ENCODE peak calls at places on chromosomes 6 and 20, in four cellular contexts. D is B cell, M is HFF-Myc, H is activated B cell treated with CpG ODN at 0.5 μM for 24 hours. L is an unnamed sample.

GRCh38 chr6:85574932-85575598 is 18.6 kb downstream of the SNX14 start:
- DNase-seq in D (no peak), M (peak; percentile 73), H (no peak), L (no peak)

GRCh38 chr6:66628917-66629316 is 921.9 kb upstream of the EYS start:
- DNase-seq in D (no peak), M (no peak), H (no peak), L (no peak)

GRCh38 chr6:107670792-107671199 is 153.3 kb downstream of the SCML4 start:
- DNase-seq in D (peak; percentile 68), M (no peak), H (peak; percentile 34), L (peak; percentile 42)

GRCh38 chr6:147553099-147553498 is 44.6 kb downstream of the SAMD5 start:
- DNase-seq in D (no peak), M (no peak), H (no peak), L (no peak)

GRCh38 chr6:35072051-35072697 is 69.0 kb downstream of the TCP11 start:
- DNase-seq in D (no peak), M (no peak), H (no peak), L (no peak)

GRCh38 chr6:130965657-130966056 is 97.4 kb downstream of the EPB41L2 start:
- DNase-seq in D (no peak), M (no peak), H (no peak), L (no peak)

GRCh38 chr20:59640267-59640666 is 35.9 kb downstream of the PHACTR3 start:
- DNase-seq in D (no peak), M (no peak), H (no peak), L (peak; percentile 7)

GRCh38 chr6:107709341-107709740 is 114.8 kb downstream of the SCML4 start:
- DNase-seq in D (no peak), M (no peak), H (no peak), L (no peak)

GRCh38 chr6:44128020-44128917 is 915 bp downstream of the TMEM63B start:
- DNase-seq in D (no peak), M (no peak), H (peak; percentile 34), L (peak; percentile 56)
- TF ChIP-seq CTCF in D (no peak), M (no peak), H (no peak), L (no peak)

DNA sequence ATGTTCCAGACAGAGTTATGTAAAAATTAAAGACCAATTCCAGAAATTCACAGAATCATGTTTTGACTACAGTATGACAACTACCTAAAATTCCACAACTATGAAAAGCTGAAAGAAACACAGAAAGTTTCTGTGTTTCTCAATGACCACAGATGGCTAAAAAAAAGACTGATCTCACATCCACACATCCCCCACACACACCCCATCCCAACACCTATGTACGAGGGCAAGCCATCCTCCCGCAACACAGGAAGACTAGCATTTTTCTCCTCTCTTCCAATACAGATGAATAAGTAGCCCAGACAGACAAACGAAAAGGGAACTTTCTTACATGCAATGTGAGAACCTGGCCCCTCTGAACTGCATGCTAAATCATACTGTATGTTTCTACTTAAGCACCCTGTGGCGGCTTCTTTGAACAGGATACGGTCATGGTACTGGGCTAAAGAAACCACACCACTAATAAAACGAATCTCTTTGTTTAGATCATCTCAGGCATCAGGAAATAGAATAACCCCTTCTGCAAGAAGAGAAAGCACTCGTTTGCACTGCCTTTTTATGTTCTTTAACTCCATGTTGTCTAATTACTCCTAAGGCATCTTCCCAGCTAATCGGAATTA is 116.2 kb downstream of the GMDS start:
- DNase-seq in D (no peak), M (no peak), H (no peak), L (no peak)
- TF ChIP-seq CTCF in D (no peak), M (no peak), H (no peak), L (no peak)

DNA sequence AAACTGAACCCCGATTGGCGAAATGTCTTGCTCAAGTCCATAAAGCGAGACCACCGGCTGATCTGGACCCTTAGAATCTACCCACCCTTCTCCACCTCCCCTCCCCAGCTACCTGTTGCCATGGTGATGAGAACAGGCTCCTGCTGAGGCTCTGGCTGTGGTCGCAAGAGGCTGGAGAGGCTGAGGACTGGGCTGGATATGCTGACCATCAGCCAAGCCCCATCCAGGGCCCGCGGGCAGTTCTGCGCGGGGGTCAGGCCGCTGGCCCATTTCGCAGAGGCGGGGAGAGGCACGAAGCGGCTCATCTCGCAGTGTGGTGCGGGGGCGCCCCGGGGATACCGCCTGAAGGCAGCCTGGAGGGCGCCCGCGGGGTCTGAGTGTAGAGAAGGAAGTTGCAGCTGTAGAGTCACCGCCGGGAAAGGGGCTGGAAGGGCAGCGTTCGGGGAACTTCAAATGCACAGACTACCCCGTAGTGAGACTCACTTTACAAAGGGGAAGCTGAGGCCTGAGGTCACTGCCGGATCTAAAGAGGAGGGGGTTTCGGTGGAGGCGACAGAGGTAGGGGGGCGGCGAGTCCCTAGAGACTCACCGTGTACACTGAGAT is 671 bp downstream of the TAPBP start:
- DNase-seq in D (peak; percentile 57), M (no peak), H (peak; percentile 54), L (no peak)
- TF ChIP-seq CTCF in D (no peak), M (no peak), H (no peak), L (no peak)

GRCh38 chr6:11848852-11849731 is 70.5 kb upstream of the ADTRP start:
- DNase-seq in D (no peak), M (no peak), H (no peak), L (no peak)
- TF ChIP-seq CTCF in D (no peak), M (no peak), H (no peak), L (no peak)

DNA sequence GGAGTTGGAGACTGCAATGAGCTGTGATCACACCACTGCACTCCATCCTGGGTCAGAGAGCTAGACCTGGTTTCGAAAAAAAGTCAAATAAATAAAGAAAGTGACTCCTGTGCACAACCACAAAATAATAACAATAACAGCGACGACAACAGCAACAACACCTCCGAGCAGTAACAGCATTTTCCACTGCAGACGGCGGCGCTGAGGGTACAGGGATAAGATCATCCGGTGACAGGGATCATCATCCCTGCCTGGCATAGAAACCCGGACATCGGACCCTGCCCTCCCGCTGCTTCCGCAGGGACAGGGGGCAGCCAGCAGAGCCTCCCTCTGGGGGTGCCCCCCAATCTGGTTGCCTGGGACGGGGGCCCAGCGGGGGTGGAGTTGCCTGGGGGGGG is 11.5 kb downstream of the SRXN1 start:
- DNase-seq in D (no peak), M (no peak), H (no peak), L (no peak)
- TF ChIP-seq CTCF in D (no peak), M (no peak), H (no peak), L (no peak)

DNA sequence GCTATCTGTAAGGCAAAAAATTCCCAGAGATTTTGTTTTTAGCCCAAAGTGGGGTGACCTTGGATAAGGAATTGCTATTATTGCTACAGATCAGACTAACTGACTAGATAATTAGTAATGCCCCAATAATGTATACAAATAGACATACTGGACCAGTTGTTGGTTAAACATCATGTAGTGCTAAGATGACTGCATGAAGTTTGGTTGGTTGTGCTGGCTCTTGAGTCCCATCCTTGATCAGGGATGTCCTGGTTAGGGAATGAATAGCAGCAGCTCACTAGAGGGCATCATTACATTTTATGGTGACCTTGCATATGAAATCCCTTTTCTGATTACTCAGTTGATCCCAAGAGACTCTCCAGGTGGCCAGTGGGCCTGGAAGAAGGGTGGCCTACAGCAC is 10.9 kb downstream of the TPBG start:
- DNase-seq in D (no peak), M (no peak), H (no peak), L (no peak)
- TF ChIP-seq CTCF in D (no peak), M (peak; percentile 9), H (no peak), L (no peak)

GRCh38 chr6:46024122-46024769 is 8.6 kb upstream of the CLIC5 start:
- DNase-seq in D (no peak), M (no peak), H (no peak), L (no peak)

GRCh38 chr6:46025573-46025972 is 9.9 kb upstream of the CLIC5 start:
- DNase-seq in D (no peak), M (no peak), H (no peak), L (no peak)

GRCh38 chr6:46022110-46022948 is 6.7 kb upstream of the CLIC5 start:
- DNase-seq in D (no peak), M (no peak), H (no peak), L (no peak)

GRCh38 chr6:46026307-46026706 is 10.6 kb upstream of the CLIC5 start:
- DNase-seq in D (no peak), M (no peak), H (no peak), L (no peak)

DNA sequence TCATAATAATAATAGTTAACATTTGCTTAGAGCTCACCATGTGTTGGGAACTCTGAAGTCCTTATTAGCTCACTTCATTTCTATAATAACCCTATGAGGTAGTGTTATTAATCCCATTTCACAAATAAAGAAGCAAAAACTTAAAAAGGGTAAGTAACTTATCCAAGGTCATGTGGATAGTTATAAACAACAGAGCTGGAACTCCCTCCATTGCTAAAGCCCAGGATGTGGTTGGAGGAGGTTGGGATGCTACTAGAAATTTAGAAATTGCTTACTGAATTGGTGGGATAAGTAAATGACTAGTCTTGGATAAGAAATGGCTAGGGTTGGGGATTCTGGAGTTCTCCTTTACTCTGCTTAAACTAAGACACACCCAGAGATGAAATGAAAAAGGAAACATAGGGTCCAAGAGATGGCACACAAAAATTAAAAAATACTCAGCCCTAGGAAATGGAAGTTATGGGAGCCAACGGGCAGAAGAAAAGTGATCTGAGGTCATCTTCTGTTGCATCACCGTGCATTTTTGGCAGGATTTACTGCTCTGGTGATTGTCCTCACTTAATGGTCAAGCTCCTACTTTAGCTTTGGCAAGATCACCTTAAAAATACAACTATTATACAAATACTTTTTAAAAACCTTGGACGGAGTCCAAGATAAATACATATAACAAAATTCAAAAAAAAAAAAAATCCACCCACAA is 7.7 kb upstream of the CLIC5 start:
- DNase-seq in D (no peak), M (no peak), H (no peak), L (no peak)
- TF ChIP-seq CTCF in D (no peak), M (no peak), H (no peak), L (no peak)

GRCh38 chr6:170575250-170575649 is 9.2 kb downstream of the PDCD2 start:
- DNase-seq in D (no peak), M (no peak), H (no peak), L (no peak)
- TF ChIP-seq CTCF in D (no peak), M (peak; percentile 35), H (no peak), L (no peak)

GRCh38 chr20:37759761-37760209 is 66.0 kb downstream of the CTNNBL1 start:
- DNase-seq in D (no peak), M (no peak), H (no peak), L (no peak)

GRCh38 chr20:37758332-37758731 is 64.5 kb downstream of the CTNNBL1 start:
- DNase-seq in D (no peak), M (no peak), H (no peak), L (no peak)

GRCh38 chr20:37756234-37756633 is 62.4 kb downstream of the CTNNBL1 start:
- DNase-seq in D (no peak), M (no peak), H (no peak), L (no peak)

GRCh38 chr20:37757550-37757949 is 63.7 kb downstream of the CTNNBL1 start:
- DNase-seq in D (no peak), M (no peak), H (no peak), L (no peak)

GRCh38 chr20:37755665-37756064 is 61.8 kb downstream of the CTNNBL1 start:
- DNase-seq in D (no peak), M (peak; percentile 32), H (no peak), L (no peak)
- TF ChIP-seq CTCF in D (no peak), M (no peak), H (no peak), L (no peak)